ENCODE peak calls at places on chromosome 14, in six cellular contexts. L, G, O, D, U and E are unnamed samples.

GRCh38 chr14:24312736-24313507 is 1.6 kb downstream of the LTB4R start:
- DNase-seq in L (no peak), O (no peak), D (no peak), U (no peak), G (no peak), E (no peak)

GRCh38 chr14:61950340-61950739 is 188.1 kb downstream of the SNAPC1 start:
- DNase-seq in L (no peak), O (no peak), D (no peak), G (no peak), U (no peak), E (no peak)

GRCh38 chr14:24398943-24399801 is at the start of gene NYNRIN:
- DNase-seq in D (peak), L (no peak), O (peak), G (peak), U (no peak), E (no peak)

GRCh38 chr14:89540009-89540829 is 123.2 kb upstream of the FOXN3 start:
- DNase-seq in U (no peak), D (peak), O (no peak), L (no peak), G (no peak), E (no peak)

GRCh38 chr14:105060751-105061427 is 4.3 kb downstream of the GPR132 start:
- DNase-seq in D (no peak), O (no peak), L (no peak), G (no peak), U (no peak), E (no peak)

GRCh38 chr14:70955543-70956480 is 48.6 kb downstream of the PCNX1 start:
- DNase-seq in O (peak), G (no peak), U (no peak), D (peak), L (no peak), E (peak)

GRCh38 chr14:69631509-69631908 is 20.1 kb downstream of the SUSD6 start:
- DNase-seq in O (no peak), L (no peak), U (no peak), D (no peak), G (no peak), E (no peak)

GRCh38 chr14:105616802-105617192 is 90.4 kb downstream of the TMEM121 start:
- DNase-seq in G (no peak), U (no peak), L (no peak), D (no peak), O (peak), E (no peak)

GRCh38 chr14:93018401-93018800 is 95.5 kb downstream of the CHGA start:
- DNase-seq in G (no peak), U (no peak), L (no peak), O (no peak), D (no peak), E (no peak)

GRCh38 chr14:55297611-55298323 is 26.5 kb downstream of the FBXO34 start:
- DNase-seq in D (no peak), G (no peak), U (no peak), O (no peak), L (no peak), E (no peak)

GRCh38 chr14:21191809-21192446 is 36.1 kb upstream of the OR5AU1 start:
- DNase-seq in U (peak), L (no peak), D (no peak), O (peak), G (peak), E (no peak)

GRCh38 chr14:63180017-63180416 is 24.2 kb upstream of the RHOJ start:
- DNase-seq in U (no peak), O (no peak), D (peak), L (no peak), G (no peak), E (no peak)

GRCh38 chr14:76870146-76870545 is 43.9 kb downstream of the LRRC74A start:
- DNase-seq in L (no peak), O (peak), U (peak), G (no peak), D (no peak), E (no peak)
- TF ChIP-seq CTCF in L (peak), O (peak), U (peak), G (peak), D (peak), E (no peak)

GRCh38 chr14:85085981-85086380 is 444.0 kb upstream of the FLRT2 start:
- DNase-seq in O (no peak), G (no peak), L (no peak), D (no peak), U (no peak), E (no peak)
- TF ChIP-seq CTCF in O (no peak), G (no peak), L (no peak), D (no peak), U (no peak), E (no peak)

DNA sequence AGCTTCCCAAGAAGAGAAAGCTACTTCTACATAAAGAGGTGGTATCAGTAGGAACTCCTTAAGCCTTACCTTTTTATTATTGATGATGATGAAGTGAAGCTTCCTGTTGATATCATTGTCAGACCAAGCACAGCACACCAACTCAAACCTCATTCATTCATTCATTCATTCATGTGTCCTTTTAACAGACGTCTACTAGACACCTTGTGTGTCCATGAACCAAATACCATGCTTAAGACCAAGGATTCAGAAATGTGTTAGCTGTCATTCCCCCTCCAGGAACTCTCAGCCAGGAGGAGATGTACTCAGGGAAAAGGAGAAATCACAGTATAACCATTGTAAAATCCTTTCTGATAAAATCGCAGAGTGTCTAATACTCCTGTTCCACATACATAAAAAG is 194.8 kb downstream of the ZFP36L1 start:
- DNase-seq in G (no peak), U (no peak), L (no peak), D (no peak), O (no peak), E (no peak)
- TF ChIP-seq CTCF in G (no peak), U (no peak), L (no peak), D (no peak), O (no peak), E (no peak)

GRCh38 chr14:52683985-52684520 is 11.3 kb downstream of the ERO1A start:
- DNase-seq in D (no peak), L (no peak), U (no peak), G (no peak), O (no peak), E (no peak)

GRCh38 chr14:52678591-52678990 is 16.8 kb downstream of the ERO1A start:
- DNase-seq in G (no peak), D (no peak), L (no peak), U (peak), O (no peak), E (no peak)
- TF ChIP-seq CTCF in G (peak), D (peak), L (peak), U (peak), O (peak), E (peak)

GRCh38 chr14:97106609-97107008 is 309.4 kb downstream of the VRK1 start:
- DNase-seq in L (no peak), D (no peak), U (no peak), G (no peak), O (no peak), E (no peak)
- TF ChIP-seq CTCF in L (no peak), D (no peak), U (no peak), G (no peak), O (no peak), E (no peak)

GRCh38 chr14:74502236-74503019 is 8.9 kb downstream of the ISCA2 start:
- DNase-seq in G (peak), L (no peak), U (peak), D (peak), O (peak), E (no peak)
- TF ChIP-seq CTCF in G (peak), L (peak), U (peak), D (peak), O (peak), E (peak)

GRCh38 chr14:75981826-75982723 is at the start of gene TGFB3:
- DNase-seq in L (peak), O (peak), U (peak), D (peak), G (peak), E (peak)
- TF ChIP-seq CTCF in L (peak), O (peak), U (peak), D (peak), G (peak), E (peak)

DNA sequence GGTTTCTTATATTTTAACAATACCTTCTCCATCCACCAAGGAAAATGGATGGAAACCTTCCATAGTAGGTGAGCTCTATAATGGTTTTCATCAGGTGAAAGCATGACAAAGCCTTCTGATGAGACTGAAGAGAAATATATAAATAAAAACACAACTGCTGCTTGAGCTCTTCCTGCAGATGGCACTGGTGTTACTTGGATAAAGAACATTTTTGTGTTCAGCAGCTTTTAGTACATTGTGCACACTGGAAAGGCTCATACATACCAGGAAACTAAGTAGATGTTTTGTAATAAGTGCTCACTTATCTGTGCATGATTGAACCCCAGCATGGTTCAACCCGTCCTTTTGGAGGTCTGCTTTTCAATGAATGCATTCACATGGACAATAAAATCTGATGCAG is 357.3 kb upstream of the MIS18BP1 start:
- DNase-seq in G (no peak), L (no peak), O (no peak), U (no peak), D (no peak), E (no peak)
- TF ChIP-seq CTCF in G (peak), L (no peak), O (peak), U (no peak), D (no peak), E (no peak)

DNA sequence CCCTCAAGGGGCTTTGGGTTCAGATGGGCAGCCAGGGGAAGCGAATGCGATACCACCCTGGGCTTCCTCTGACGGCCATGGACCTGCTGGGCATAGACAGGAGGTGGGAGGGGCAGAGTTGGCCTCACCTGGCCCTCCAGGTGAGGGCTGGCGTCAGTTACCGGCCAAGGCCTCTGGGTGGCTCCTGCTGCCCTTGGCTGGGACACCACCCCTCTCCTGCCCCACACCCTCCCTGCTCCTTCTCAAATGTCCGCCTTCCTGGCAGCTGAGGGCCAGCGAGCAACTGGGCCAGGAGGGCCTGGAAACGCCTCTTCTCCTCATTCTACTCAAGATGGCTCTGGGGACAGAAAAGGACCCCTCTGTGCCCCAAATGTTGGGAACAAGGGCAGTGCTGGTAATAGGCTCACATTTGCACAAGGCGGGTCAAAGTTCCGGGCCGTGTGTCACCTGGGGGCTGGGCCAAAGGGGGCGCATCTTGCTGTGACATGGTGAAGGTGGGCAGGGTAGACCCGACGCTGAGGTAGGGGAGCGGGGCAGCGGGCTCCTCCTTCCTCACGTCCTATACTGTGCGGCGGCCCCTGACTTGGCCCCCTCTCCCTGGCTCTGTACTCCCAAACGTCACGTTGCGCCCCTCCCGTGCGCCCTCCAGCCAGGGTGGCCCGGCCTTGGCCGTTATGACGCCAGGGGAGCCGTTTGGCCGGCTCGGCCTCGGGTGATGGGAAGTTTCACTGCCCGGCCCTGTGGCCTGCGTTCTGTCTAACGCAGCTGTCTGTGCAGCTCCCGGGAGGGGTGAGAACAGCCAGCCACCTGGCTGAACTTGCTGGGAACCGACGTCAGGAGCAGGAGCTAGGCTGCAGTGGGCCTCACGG is 18.1 kb upstream of the DLK1 start:
- DNase-seq in O (peak), L (no peak), U (no peak), D (peak), G (no peak), E (no peak)
- TF ChIP-seq CTCF in O (no peak), L (no peak), U (no peak), D (no peak), G (no peak), E (no peak)